ENCODE peak calls at places on chromosomes 16 and 17, in eight cellular contexts. One of them, this sample, is unnamed.

GRCh38 chr16:2719328-2720062 is 529 bp downstream of the PRSS27 start:
- DNase-seq in lower leg skin: no peak
- DNase-seq in Calu3: peak
- DNase-seq in gastrocnemius medialis: peak
- DNase-seq in breast epithelium: peak
- DNase-seq in heart right ventricle: no peak
- DNase-seq in natural killer cell: no peak
- DNase-seq in GM12865: no peak
- DNase-seq in this sample: no peak

GRCh38 chr17:61404702-61405046 is 5.0 kb downstream of the TBX2 start:
- DNase-seq in gastrocnemius medialis: no peak
- DNase-seq in heart right ventricle: no peak
- DNase-seq in GM12865: no peak
- DNase-seq in Calu3: no peak
- DNase-seq in natural killer cell: no peak
- DNase-seq in lower leg skin: no peak
- DNase-seq in breast epithelium: no peak
- DNase-seq in this sample: no peak

GRCh38 chr16:57386381-57386951 is 14.2 kb downstream of the CX3CL1 start:
- DNase-seq in breast epithelium: no peak
- DNase-seq in gastrocnemius medialis: no peak
- DNase-seq in lower leg skin: no peak
- DNase-seq in Calu3: no peak
- DNase-seq in heart right ventricle: no peak
- DNase-seq in GM12865: no peak
- DNase-seq in natural killer cell: no peak
- DNase-seq in this sample: no peak

GRCh38 chr17:4393806-4394205 is 27.3 kb upstream of the UBE2G1 start:
- DNase-seq in GM12865: peak
- DNase-seq in heart right ventricle: no peak
- DNase-seq in natural killer cell: no peak
- DNase-seq in lower leg skin: peak
- DNase-seq in gastrocnemius medialis: no peak
- DNase-seq in breast epithelium: no peak
- DNase-seq in Calu3: no peak
- DNase-seq in this sample: no peak

GRCh38 chr17:35709874-35710273 is 21.6 kb upstream of the RASL10B start:
- DNase-seq in lower leg skin: no peak
- DNase-seq in Calu3: no peak
- DNase-seq in GM12865: no peak
- DNase-seq in heart right ventricle: no peak
- DNase-seq in natural killer cell: no peak
- DNase-seq in breast epithelium: no peak
- DNase-seq in gastrocnemius medialis: no peak
- DNase-seq in this sample: no peak

GRCh38 chr17:80254396-80255241 is 6.0 kb upstream of the RNF213 start:
- DNase-seq in heart right ventricle: no peak
- DNase-seq in Calu3: peak
- DNase-seq in GM12865: peak
- DNase-seq in natural killer cell: no peak
- DNase-seq in lower leg skin: no peak
- DNase-seq in gastrocnemius medialis: peak
- DNase-seq in breast epithelium: no peak
- DNase-seq in this sample: no peak

GRCh38 chr16:55552621-55553020 is 13.9 kb upstream of the CAPNS2 start:
- DNase-seq in GM12865: no peak
- DNase-seq in breast epithelium: no peak
- DNase-seq in gastrocnemius medialis: no peak
- DNase-seq in heart right ventricle: no peak
- DNase-seq in natural killer cell: no peak
- DNase-seq in lower leg skin: no peak
- DNase-seq in Calu3: no peak
- DNase-seq in this sample: no peak

GRCh38 chr17:49990921-49991320 is 4.1 kb downstream of the DLX3 start:
- DNase-seq in GM12865: no peak
- DNase-seq in lower leg skin: no peak
- DNase-seq in heart right ventricle: no peak
- DNase-seq in Calu3: no peak
- DNase-seq in natural killer cell: no peak
- DNase-seq in breast epithelium: no peak
- DNase-seq in gastrocnemius medialis: no peak
- DNase-seq in this sample: no peak

GRCh38 chr16:46986438-46986837 is 13.0 kb upstream of the DNAJA2 start:
- DNase-seq in gastrocnemius medialis: no peak
- DNase-seq in breast epithelium: no peak
- DNase-seq in Calu3: no peak
- DNase-seq in lower leg skin: no peak
- DNase-seq in GM12865: no peak
- DNase-seq in heart right ventricle: no peak
- DNase-seq in natural killer cell: no peak
- DNase-seq in this sample: no peak

GRCh38 chr16:53022374-53022773 is 30.3 kb downstream of the CHD9NB start:
- DNase-seq in breast epithelium: no peak
- DNase-seq in gastrocnemius medialis: no peak
- DNase-seq in lower leg skin: no peak
- DNase-seq in GM12865: peak
- DNase-seq in Calu3: peak
- DNase-seq in natural killer cell: no peak
- DNase-seq in heart right ventricle: no peak
- DNase-seq in this sample: no peak

GRCh38 chr17:42844761-42845555 is 578 bp downstream of the AOC2 start:
- DNase-seq in lower leg skin: no peak
- DNase-seq in breast epithelium: no peak
- DNase-seq in Calu3: no peak
- DNase-seq in natural killer cell: no peak
- DNase-seq in GM12865: no peak
- DNase-seq in gastrocnemius medialis: no peak
- DNase-seq in heart right ventricle: no peak
- DNase-seq in this sample: no peak

GRCh38 chr17:45221081-45221996 is at the start of gene FMNL1:
- DNase-seq in GM12865: peak
- DNase-seq in natural killer cell: peak
- DNase-seq in Calu3: peak
- DNase-seq in heart right ventricle: peak
- DNase-seq in lower leg skin: no peak
- DNase-seq in breast epithelium: no peak
- DNase-seq in gastrocnemius medialis: no peak
- DNase-seq in this sample: peak

GRCh38 chr17:46059457-46059856 is 60.4 kb downstream of the STH start:
- DNase-seq in breast epithelium: no peak
- DNase-seq in Calu3: no peak
- DNase-seq in natural killer cell: no peak
- DNase-seq in GM12865: no peak
- DNase-seq in lower leg skin: no peak
- DNase-seq in heart right ventricle: no peak
- DNase-seq in gastrocnemius medialis: no peak
- DNase-seq in this sample: no peak

GRCh38 chr17:16491131-16491702 is 776 bp downstream of the LRRC75A start:
- DNase-seq in natural killer cell: no peak
- DNase-seq in Calu3: peak
- DNase-seq in gastrocnemius medialis: no peak
- DNase-seq in lower leg skin: no peak
- DNase-seq in heart right ventricle: no peak
- DNase-seq in breast epithelium: no peak
- DNase-seq in GM12865: no peak
- DNase-seq in this sample: no peak

GRCh38 chr16:31491778-31492418 is 9.0 kb downstream of the SLC5A2 start:
- DNase-seq in natural killer cell: no peak
- DNase-seq in Calu3: no peak
- DNase-seq in heart right ventricle: no peak
- DNase-seq in breast epithelium: no peak
- DNase-seq in lower leg skin: no peak
- DNase-seq in GM12865: no peak
- DNase-seq in gastrocnemius medialis: no peak
- DNase-seq in this sample: no peak

GRCh38 chr16:58177347-58177710 is 20.6 kb downstream of the CSNK2A2 start:
- DNase-seq in lower leg skin: no peak
- DNase-seq in gastrocnemius medialis: no peak
- DNase-seq in natural killer cell: no peak
- DNase-seq in GM12865: no peak
- DNase-seq in Calu3: no peak
- DNase-seq in breast epithelium: no peak
- DNase-seq in heart right ventricle: no peak
- DNase-seq in this sample: no peak

GRCh38 chr17:4936436-4936835 is 3.4 kb downstream of the SLC25A11 start:
- DNase-seq in heart right ventricle: no peak
- DNase-seq in breast epithelium: no peak
- DNase-seq in lower leg skin: no peak
- DNase-seq in gastrocnemius medialis: peak
- DNase-seq in Calu3: no peak
- DNase-seq in natural killer cell: no peak
- DNase-seq in GM12865: no peak
- DNase-seq in this sample: no peak

GRCh38 chr17:35373532-35373983 is at the start of gene SLFN11:
- DNase-seq in heart right ventricle: peak
- DNase-seq in breast epithelium: no peak
- DNase-seq in natural killer cell: peak
- DNase-seq in Calu3: peak
- DNase-seq in GM12865: peak
- DNase-seq in lower leg skin: peak
- DNase-seq in gastrocnemius medialis: peak
- DNase-seq in this sample: no peak

GRCh38 chr17:44546711-44547606 is 10.3 kb upstream of the FZD2 start:
- DNase-seq in GM12865: no peak
- DNase-seq in lower leg skin: no peak
- DNase-seq in gastrocnemius medialis: no peak
- DNase-seq in heart right ventricle: no peak
- DNase-seq in Calu3: no peak
- DNase-seq in natural killer cell: no peak
- DNase-seq in breast epithelium: no peak
- DNase-seq in this sample: no peak

GRCh38 chr17:8485491-8485890 is 49.8 kb downstream of the NDEL1 start:
- DNase-seq in natural killer cell: no peak
- DNase-seq in Calu3: no peak
- DNase-seq in gastrocnemius medialis: no peak
- DNase-seq in breast epithelium: no peak
- DNase-seq in lower leg skin: no peak
- DNase-seq in GM12865: no peak
- DNase-seq in heart right ventricle: no peak
- DNase-seq in this sample: no peak

GRCh38 chr17:70290770-70291169 is 121.4 kb downstream of the KCNJ2 start:
- DNase-seq in gastrocnemius medialis: no peak
- DNase-seq in lower leg skin: no peak
- DNase-seq in breast epithelium: no peak
- DNase-seq in GM12865: no peak
- DNase-seq in heart right ventricle: no peak
- DNase-seq in natural killer cell: no peak
- DNase-seq in Calu3: no peak
- DNase-seq in this sample: no peak

GRCh38 chr16:69567031-69567680 is 1.4 kb downstream of the NFAT5 start:
- DNase-seq in heart right ventricle: no peak
- DNase-seq in GM12865: peak
- DNase-seq in natural killer cell: no peak
- DNase-seq in gastrocnemius medialis: no peak
- DNase-seq in breast epithelium: no peak
- DNase-seq in lower leg skin: no peak
- DNase-seq in Calu3: peak
- DNase-seq in this sample: no peak

GRCh38 chr16:66189951-66190350 is 176.5 kb upstream of the CDH5 start:
- DNase-seq in GM12865: no peak
- DNase-seq in breast epithelium: no peak
- DNase-seq in heart right ventricle: no peak
- DNase-seq in gastrocnemius medialis: no peak
- DNase-seq in Calu3: no peak
- DNase-seq in natural killer cell: no peak
- DNase-seq in lower leg skin: no peak
- DNase-seq in this sample: no peak

GRCh38 chr17:40779181-40779909 is 3.0 kb downstream of the KRT27 start:
- DNase-seq in natural killer cell: no peak
- DNase-seq in Calu3: no peak
- DNase-seq in lower leg skin: no peak
- DNase-seq in gastrocnemius medialis: no peak
- DNase-seq in heart right ventricle: no peak
- DNase-seq in GM12865: no peak
- DNase-seq in breast epithelium: no peak
- DNase-seq in this sample: no peak

DNA sequence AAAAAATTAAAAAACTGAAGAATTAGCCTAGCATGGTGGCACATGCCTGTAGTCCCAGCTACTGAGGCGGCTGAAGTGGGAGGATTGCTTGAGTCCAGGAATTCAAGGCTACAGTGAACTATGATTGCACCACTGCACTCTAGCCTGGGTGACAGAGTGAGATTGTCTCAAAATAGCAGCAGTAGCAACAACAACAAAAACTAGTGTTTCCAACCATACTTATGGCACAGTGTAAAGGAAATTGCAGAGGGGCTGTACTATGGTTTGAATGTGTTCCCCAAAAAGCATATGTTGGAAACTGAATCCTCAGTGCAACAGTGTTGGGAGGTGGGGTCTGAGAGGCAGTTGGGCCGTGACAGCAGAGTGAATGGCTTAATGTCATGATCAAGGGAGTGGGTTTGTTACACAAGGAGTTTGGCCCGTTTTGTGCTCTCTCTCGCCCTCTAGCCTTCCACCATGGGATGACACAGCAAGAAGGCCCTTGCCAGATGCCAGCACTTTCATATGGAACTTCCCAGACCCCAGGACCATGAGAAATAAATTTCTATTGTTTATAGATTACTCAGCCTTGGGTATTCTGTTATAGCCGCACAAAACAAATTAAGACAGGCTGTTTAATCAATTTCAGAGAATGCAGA is 70.0 kb downstream of the PGS1 start:
- DNase-seq in Calu3: no peak
- DNase-seq in GM12865: no peak
- DNase-seq in natural killer cell: no peak
- DNase-seq in breast epithelium: no peak
- DNase-seq in lower leg skin: no peak
- DNase-seq in gastrocnemius medialis: no peak
- DNase-seq in heart right ventricle: no peak
- DNase-seq in this sample: no peak
- TF ChIP-seq CTCF in Calu3: no peak
- TF ChIP-seq CTCF in GM12865: peak
- TF ChIP-seq CTCF in natural killer cell: no peak
- TF ChIP-seq CTCF in breast epithelium: no peak
- TF ChIP-seq CTCF in lower leg skin: no peak
- TF ChIP-seq CTCF in gastrocnemius medialis: no peak
- TF ChIP-seq CTCF in heart right ventricle: no peak
- TF ChIP-seq CTCF in this sample: no peak

GRCh38 chr17:81510798-81511549 is 1.6 kb downstream of the ACTG1 start:
- DNase-seq in Calu3: no peak
- DNase-seq in lower leg skin: no peak
- DNase-seq in breast epithelium: no peak
- DNase-seq in GM12865: peak
- DNase-seq in natural killer cell: peak
- DNase-seq in gastrocnemius medialis: no peak
- DNase-seq in heart right ventricle: no peak
- DNase-seq in this sample: no peak
- TF ChIP-seq CTCF in Calu3: no peak
- TF ChIP-seq CTCF in lower leg skin: no peak
- TF ChIP-seq CTCF in breast epithelium: no peak
- TF ChIP-seq CTCF in GM12865: no peak
- TF ChIP-seq CTCF in natural killer cell: no peak
- TF ChIP-seq CTCF in gastrocnemius medialis: no peak
- TF ChIP-seq CTCF in heart right ventricle: no peak
- TF ChIP-seq CTCF in this sample: no peak

GRCh38 chr16:85370881-85371651 is 242.1 kb upstream of the GSE1 start:
- DNase-seq in natural killer cell: no peak
- DNase-seq in breast epithelium: peak
- DNase-seq in gastrocnemius medialis: no peak
- DNase-seq in heart right ventricle: peak
- DNase-seq in lower leg skin: peak
- DNase-seq in GM12865: no peak
- DNase-seq in Calu3: no peak
- DNase-seq in this sample: no peak
- TF ChIP-seq CTCF in natural killer cell: no peak
- TF ChIP-seq CTCF in breast epithelium: no peak
- TF ChIP-seq CTCF in gastrocnemius medialis: no peak
- TF ChIP-seq CTCF in heart right ventricle: no peak
- TF ChIP-seq CTCF in lower leg skin: no peak
- TF ChIP-seq CTCF in GM12865: no peak
- TF ChIP-seq CTCF in Calu3: no peak
- TF ChIP-seq CTCF in this sample: no peak

GRCh38 chr16:4288148-4288921 is 15.5 kb upstream of the TFAP4 start:
- DNase-seq in breast epithelium: peak
- DNase-seq in heart right ventricle: peak
- DNase-seq in lower leg skin: no peak
- DNase-seq in natural killer cell: peak
- DNase-seq in Calu3: peak
- DNase-seq in GM12865: peak
- DNase-seq in gastrocnemius medialis: peak
- DNase-seq in this sample: peak
- TF ChIP-seq CTCF in breast epithelium: peak
- TF ChIP-seq CTCF in heart right ventricle: peak
- TF ChIP-seq CTCF in lower leg skin: no peak
- TF ChIP-seq CTCF in natural killer cell: peak
- TF ChIP-seq CTCF in Calu3: peak
- TF ChIP-seq CTCF in GM12865: peak
- TF ChIP-seq CTCF in gastrocnemius medialis: peak
- TF ChIP-seq CTCF in this sample: peak

This sample was measured in D721Med.